ENCODE peak calls at places on chromosomes 11 and 22, in four cellular contexts. L is heart left ventricle, V is upper lobe of left lung, O is mammary epithelial cell. C is an unnamed sample. For H3K4me1, the result is how much of the 10 kb centered on the place peaks cover.

GRCh38 chr11:45737056-45737455 is 67.9 kb upstream of the SLC35C1 start:
- DNase-seq in L (no peak), V (no peak), O (peak), C (no peak)

GRCh38 chr11:29310016-29310415 is 706.8 kb downstream of the KCNA4 start:
- DNase-seq in L (no peak), V (no peak), O (peak), C (no peak)

GRCh38 chr11:116207349-116207748 is 565.4 kb downstream of the BUD13 start:
- DNase-seq in L (no peak), V (no peak), O (no peak), C (no peak)

GRCh38 chr22:43446881-43447280 is 35.1 kb downstream of the MPPED1 start:
- DNase-seq in L (no peak), V (no peak), O (no peak), C (no peak)

GRCh38 chr11:88484873-88485621 is 147.5 kb upstream of the CTSC start:
- DNase-seq in L (no peak), V (peak), O (peak), C (no peak)

GRCh38 chr11:20397281-20397680 is 9.8 kb downstream of the PRMT3 start:
- DNase-seq in L (no peak), V (no peak), O (peak), C (no peak)

GRCh38 chr11:116791002-116791812 is 472 bp downstream of the APOA5 start:
- DNase-seq in L (peak), V (peak), O (no peak), C (peak)

GRCh38 chr22:20208713-20209310 is 58.0 kb upstream of the CCDC188 start:
- DNase-seq in L (no peak), V (peak), O (no peak), C (no peak)

GRCh38 chr11:120682866-120683265 is 171.3 kb downstream of the GRIK4 start:
- DNase-seq in L (no peak), V (no peak), O (peak), C (no peak)

GRCh38 chr11:17314232-17314547 is 37.4 kb upstream of the NCR3LG1 start:
- DNase-seq in L (no peak), V (no peak), O (peak), C (no peak)

GRCh38 chr11:69213964-69214363 is 58.2 kb downstream of the SMIM38 start:
- DNase-seq in L (no peak), V (no peak), O (no peak), C (no peak)

GRCh38 chr11:63769719-63770443 is 1.3 kb upstream of the ZFTA start:
- DNase-seq in L (no peak), V (no peak), O (no peak), C (no peak)

GRCh38 chr22:40862537-40862936 is 624 bp upstream of the DNAJB7 start:
- DNase-seq in L (no peak), V (no peak), O (no peak), C (no peak)

GRCh38 chr22:42412744-42413220 is 19.4 kb downstream of the NFAM1 start:
- DNase-seq in L (no peak), V (no peak), O (no peak), C (no peak)

GRCh38 chr22:38081941-38082828 is 1.8 kb downstream of the SLC16A8 start:
- DNase-seq in L (peak), V (peak), O (no peak), C (no peak)

GRCh38 chr11:46267930-46268329 is 9.5 kb upstream of the CREB3L1 start:
- DNase-seq in L (no peak), V (no peak), O (no peak), C (no peak)

GRCh38 chr11:125923012-125923579 is 18.8 kb downstream of the DDX25 start:
- DNase-seq in L (peak), V (no peak), O (peak), C (peak)

GRCh38 chr22:20641198-20641892 is 132.6 kb upstream of the SERPIND1 start:
- DNase-seq in L (no peak), V (no peak), O (no peak), C (no peak)

GRCh38 chr11:765802-766091 is 11.5 kb downstream of the GATD1 start:
- DNase-seq in L (no peak), V (no peak), O (no peak), C (no peak)

GRCh38 chr22:48578138-48579034 is 1249.3 kb downstream of the BRD1 start:
- DNase-seq in L (no peak), V (peak), O (no peak), C (no peak)

GRCh38 chr11:14593671-14594070 is 49.9 kb upstream of the PDE3B start:
- DNase-seq in L (no peak), V (no peak), O (peak), C (no peak)
- H3K4me1 ChIP-seq in L (under half), V (under half), O (under half), C (under half)

DNA sequence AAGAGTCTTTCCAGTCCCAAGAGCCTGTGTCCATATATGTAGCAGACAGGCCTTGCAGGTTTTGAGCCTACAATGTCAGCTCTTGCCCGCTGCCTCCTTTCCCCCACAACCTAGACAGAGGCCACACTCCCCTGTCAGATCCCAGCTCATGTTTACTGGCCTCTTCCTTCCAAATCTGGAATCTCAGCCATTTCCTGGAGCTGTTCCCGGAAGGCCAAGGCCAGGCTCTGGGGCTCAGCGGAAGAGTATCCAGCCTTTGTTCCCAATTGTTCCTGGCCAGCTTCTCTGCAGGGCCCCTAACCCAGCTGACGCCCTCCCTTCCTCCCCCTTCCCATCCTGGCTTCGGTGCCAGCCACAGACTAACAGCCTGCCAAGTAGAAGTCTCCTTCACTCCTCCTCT is 1.0 kb upstream of the ROBO4 start:
- DNase-seq in L (peak), V (no peak), O (no peak), C (no peak)
- H3K27ac ChIP-seq in L (peak), V (peak), O (peak), C (peak)

DNA sequence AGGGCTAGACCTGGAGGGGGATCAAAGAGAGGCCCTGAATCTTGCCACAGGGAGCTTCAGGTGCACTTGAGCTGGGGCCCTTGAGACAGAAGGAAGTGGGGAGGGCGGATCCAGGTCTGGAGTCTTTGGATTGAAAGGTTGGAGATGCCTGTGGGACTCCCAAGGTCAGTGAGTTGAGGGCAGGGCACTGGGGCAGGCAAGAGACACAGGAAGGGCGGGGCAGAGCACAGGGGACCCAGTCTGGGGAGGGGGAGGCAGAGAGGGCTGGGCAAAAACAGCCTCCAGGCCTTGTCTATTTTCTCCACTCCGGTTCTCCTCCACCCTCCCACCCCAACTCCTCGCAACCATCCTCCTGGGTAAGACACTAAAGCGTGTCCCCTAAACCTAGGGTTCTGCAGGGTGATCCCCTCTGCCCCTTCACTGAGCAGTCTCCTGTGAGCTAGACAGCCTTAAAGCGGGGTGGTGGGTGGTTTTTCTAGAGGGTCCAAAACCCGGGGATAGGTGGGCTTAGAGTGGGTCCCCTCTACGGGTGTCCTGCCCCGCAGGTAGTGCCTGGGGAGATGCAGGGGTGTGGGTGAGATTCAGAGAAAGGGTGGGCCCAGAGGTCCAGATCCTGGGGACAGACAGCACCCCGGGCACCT is 38.6 kb upstream of the CELSR1 start:
- DNase-seq in L (peak), V (no peak), O (no peak), C (peak)
- H3K4me1 ChIP-seq in L (half or more), V (under half), O (under half), C (under half)

DNA sequence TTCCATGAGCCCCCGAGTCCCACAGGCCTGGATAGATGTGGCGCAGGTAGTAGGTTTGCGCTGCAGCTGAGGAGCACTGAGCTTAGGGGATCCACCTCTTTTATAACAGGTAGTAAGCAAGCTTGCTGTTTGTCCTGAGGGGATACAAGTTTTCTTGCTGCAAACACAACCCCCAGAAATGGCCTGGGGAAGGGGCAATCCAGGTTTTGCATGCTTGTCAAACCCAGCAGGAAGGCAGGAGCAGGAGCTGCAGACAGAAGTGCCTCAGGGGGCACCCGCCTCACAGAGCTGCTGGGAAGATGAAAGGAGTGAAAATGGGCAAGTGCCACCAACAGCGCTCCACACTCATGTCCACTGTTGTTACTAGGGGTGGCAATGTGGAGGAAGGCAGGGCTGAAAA is 18.5 kb downstream of the APOL5 start:
- DNase-seq in L (no peak), V (no peak), O (no peak), C (no peak)
- H3K27ac ChIP-seq in L (no peak), V (no peak), O (no peak), C (no peak)

DNA sequence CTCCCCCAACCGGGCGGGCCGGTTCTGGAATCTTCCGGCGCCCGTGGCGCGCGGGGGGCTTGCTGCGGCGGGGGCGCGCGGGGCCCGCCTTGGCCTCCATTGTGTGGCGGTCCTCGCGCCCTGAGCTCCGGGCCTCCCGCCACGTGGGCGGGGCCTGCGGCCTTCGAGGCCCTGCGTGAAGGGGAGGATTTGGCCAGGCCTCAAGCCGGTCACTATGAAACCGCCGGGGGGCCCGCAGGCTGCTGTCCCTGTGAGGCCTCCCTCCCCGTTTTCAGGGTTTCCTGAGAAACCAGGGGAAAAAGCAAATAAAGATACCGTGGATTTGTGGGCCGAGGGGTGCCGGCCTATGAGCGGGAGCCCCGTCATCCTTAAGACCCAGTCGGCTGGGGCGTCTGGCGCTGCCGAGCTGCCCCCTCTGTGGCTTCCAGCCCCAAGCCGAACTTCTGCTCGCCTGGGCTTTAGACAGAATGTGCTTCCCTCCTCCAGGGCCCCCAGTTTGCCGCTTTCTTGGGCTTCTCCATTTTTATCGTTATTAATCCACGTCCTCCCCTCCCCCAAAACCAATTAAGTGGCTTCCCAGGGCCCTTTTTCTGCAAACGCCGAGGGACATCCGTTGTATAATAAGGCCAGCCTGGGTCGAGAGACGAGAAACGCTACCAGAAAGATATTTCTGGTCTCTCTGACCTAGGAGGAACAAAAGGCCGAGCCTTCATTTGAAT is 602 bp downstream of the EWSR1 start:
- DNase-seq in L (peak), V (peak), O (peak), C (peak)
- H3K4me1 ChIP-seq in L (under half), V (under half), O (under half), C (half or more)

GRCh38 chr22:50300620-50301257 is 6.7 kb downstream of the PLXNB2 start:
- DNase-seq in L (no peak), V (peak), O (no peak), C (no peak)
- H3K27ac ChIP-seq in L (peak), V (peak), O (no peak), C (no peak)

C was measured in gastrocnemius medialis.